ENCODE peak calls at places on chromosomes 1 and 21, in four cellular contexts. One of them, this sample, is unnamed.

GRCh38 chr1:24199291-24199900 is 12.3 kb upstream of the IFNLR1 start:
- DNase-seq in heart right ventricle: peak
- DNase-seq in fibroblast of lung: peak
- DNase-seq in A549: peak
- DNase-seq in this sample: peak

GRCh38 chr1:62687903-62688686 is at the start of gene DOCK7:
- DNase-seq in heart right ventricle: peak
- DNase-seq in fibroblast of lung: peak
- DNase-seq in A549: peak
- DNase-seq in this sample: peak

GRCh38 chr1:229205854-229206253 is 65.1 kb upstream of the RAB4A start:
- DNase-seq in heart right ventricle: no peak
- DNase-seq in fibroblast of lung: no peak
- DNase-seq in A549: no peak
- DNase-seq in this sample: no peak

GRCh38 chr1:71049951-71050598 is 2.5 kb upstream of the PTGER3 start:
- DNase-seq in heart right ventricle: no peak
- DNase-seq in fibroblast of lung: peak
- DNase-seq in A549: peak
- DNase-seq in this sample: peak

GRCh38 chr1:2098839-2099785 is 48.9 kb downstream of the PRKCZ start:
- DNase-seq in heart right ventricle: peak
- DNase-seq in fibroblast of lung: no peak
- DNase-seq in A549: no peak
- DNase-seq in this sample: no peak

GRCh38 chr1:31198591-31198990 is 41.1 kb downstream of the NKAIN1 start:
- DNase-seq in heart right ventricle: no peak
- DNase-seq in fibroblast of lung: no peak
- DNase-seq in A549: no peak
- DNase-seq in this sample: no peak

GRCh38 chr1:217193151-217193550 is 437.7 kb downstream of the GPATCH2 start:
- DNase-seq in heart right ventricle: no peak
- DNase-seq in fibroblast of lung: no peak
- DNase-seq in A549: no peak
- DNase-seq in this sample: no peak

GRCh38 chr1:84570436-84571149 is 3.6 kb downstream of the CTBS start:
- DNase-seq in heart right ventricle: no peak
- DNase-seq in fibroblast of lung: peak
- DNase-seq in A549: no peak
- DNase-seq in this sample: no peak

GRCh38 chr1:201004154-201004553 is 19.4 kb downstream of the KIF21B start:
- DNase-seq in heart right ventricle: no peak
- DNase-seq in fibroblast of lung: no peak
- DNase-seq in A549: no peak
- DNase-seq in this sample: no peak

GRCh38 chr1:46340404-46341221 is at the start of gene NSUN4:
- DNase-seq in heart right ventricle: peak
- DNase-seq in fibroblast of lung: peak
- DNase-seq in A549: peak
- DNase-seq in this sample: peak
- H3K27ac ChIP-seq in heart right ventricle: peak
- H3K27ac ChIP-seq in fibroblast of lung: peak
- H3K27ac ChIP-seq in A549: peak
- H3K27ac ChIP-seq in this sample: peak

DNA sequence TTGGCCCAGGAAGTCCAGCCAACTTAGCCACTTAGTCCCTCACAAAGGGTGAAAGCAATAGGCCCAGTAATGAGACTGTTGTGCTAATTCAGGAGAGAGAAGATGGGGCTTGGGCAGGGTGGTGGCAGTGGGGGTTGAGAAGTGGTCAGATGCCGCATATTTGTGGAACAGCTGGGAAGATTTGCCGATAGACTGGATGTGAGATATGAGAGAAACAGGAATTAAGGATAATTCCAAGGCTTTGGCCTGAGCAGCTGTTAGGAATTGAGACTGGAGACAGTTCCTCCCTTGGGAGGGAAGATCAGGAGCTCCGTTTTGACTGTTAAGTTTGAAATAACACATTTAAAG is 323.6 kb upstream of the FAM78B start:
- DNase-seq in heart right ventricle: no peak
- DNase-seq in fibroblast of lung: no peak
- DNase-seq in A549: no peak
- DNase-seq in this sample: no peak
- H3K27ac ChIP-seq in heart right ventricle: no peak
- H3K27ac ChIP-seq in fibroblast of lung: no peak
- H3K27ac ChIP-seq in A549: peak
- H3K27ac ChIP-seq in this sample: no peak

DNA sequence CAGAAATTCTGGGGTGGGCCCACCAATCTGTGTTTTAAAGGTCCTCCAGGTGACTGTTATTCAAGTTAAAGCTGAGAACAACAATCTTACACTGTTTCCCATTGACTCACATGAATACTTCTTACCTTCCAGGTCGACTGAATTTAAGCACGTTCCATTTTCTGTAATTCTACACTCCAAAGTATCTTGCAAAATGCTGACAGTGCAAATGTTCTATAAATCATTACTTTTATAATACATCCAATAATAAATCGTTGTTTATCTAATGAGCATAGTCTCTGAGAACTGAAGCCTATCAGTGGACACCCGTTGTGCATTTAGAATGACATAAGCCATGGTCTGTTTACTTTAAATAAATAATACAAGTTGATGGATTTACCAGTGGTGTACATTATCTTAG is 75.8 kb upstream of the FMO3 start:
- DNase-seq in heart right ventricle: no peak
- DNase-seq in fibroblast of lung: no peak
- DNase-seq in A549: no peak
- DNase-seq in this sample: no peak
- H3K27ac ChIP-seq in heart right ventricle: no peak
- H3K27ac ChIP-seq in fibroblast of lung: no peak
- H3K27ac ChIP-seq in A549: no peak
- H3K27ac ChIP-seq in this sample: no peak

DNA sequence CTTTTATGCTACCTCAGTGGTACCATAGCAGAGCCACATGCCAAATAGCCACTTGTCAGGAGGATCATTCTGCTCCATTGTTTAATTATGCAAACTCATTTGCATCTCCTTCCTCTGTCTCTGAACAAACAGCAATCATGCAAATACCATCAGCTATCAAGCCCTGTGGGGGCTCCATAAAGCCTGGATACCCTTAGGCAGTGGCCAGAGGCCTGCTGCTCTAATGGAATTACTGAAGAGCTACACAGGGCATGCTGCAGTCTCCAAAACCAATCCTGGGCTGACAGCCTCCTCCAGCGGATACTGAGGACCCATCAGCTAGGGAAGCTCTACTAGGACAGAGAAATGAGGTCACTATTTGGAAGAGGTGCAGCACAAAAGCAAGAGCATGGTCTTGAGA is 376.3 kb downstream of the KCNH1 start:
- DNase-seq in heart right ventricle: no peak
- DNase-seq in fibroblast of lung: no peak
- DNase-seq in A549: no peak
- DNase-seq in this sample: no peak
- H3K27ac ChIP-seq in heart right ventricle: no peak
- H3K27ac ChIP-seq in fibroblast of lung: no peak
- H3K27ac ChIP-seq in A549: no peak
- H3K27ac ChIP-seq in this sample: no peak

DNA sequence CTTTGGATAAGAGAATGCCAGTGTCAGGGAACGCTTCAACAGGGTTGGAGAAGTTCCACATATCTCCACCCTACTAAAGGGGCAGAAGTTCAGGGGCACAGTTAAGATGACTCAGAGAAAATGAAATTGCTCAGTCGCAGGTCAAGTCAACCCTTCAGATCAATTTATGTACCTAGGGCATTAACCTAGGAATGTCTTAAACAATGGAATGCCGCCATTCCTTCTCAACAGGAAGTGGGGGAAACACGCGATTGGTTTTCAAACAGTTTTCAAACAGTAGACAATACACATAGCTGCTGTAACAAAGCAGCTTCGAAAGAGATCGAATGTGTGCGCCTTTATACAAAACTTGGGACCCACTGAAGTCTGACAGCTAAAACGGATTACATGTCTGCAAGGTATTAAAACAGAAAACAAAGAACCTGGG is 899 bp downstream of the SLC25A24 start:
- DNase-seq in heart right ventricle: no peak
- DNase-seq in fibroblast of lung: peak
- DNase-seq in A549: peak
- DNase-seq in this sample: no peak
- H3K27ac ChIP-seq in heart right ventricle: peak
- H3K27ac ChIP-seq in fibroblast of lung: peak
- H3K27ac ChIP-seq in A549: peak
- H3K27ac ChIP-seq in this sample: peak

GRCh38 chr1:119675349-119676343 is 27.6 kb upstream of the ZNF697 start:
- DNase-seq in heart right ventricle: peak
- DNase-seq in fibroblast of lung: peak
- DNase-seq in A549: peak
- DNase-seq in this sample: peak
- H3K27ac ChIP-seq in heart right ventricle: no peak
- H3K27ac ChIP-seq in fibroblast of lung: peak
- H3K27ac ChIP-seq in A549: peak
- H3K27ac ChIP-seq in this sample: no peak

GRCh38 chr21:45837936-45838335 is 143.6 kb upstream of the COL6A1 start:
- DNase-seq in heart right ventricle: no peak
- DNase-seq in fibroblast of lung: no peak
- DNase-seq in A549: no peak
- DNase-seq in this sample: no peak

GRCh38 chr21:45841033-45841432 is 140.5 kb upstream of the COL6A1 start:
- DNase-seq in heart right ventricle: no peak
- DNase-seq in fibroblast of lung: no peak
- DNase-seq in A549: no peak
- DNase-seq in this sample: no peak

GRCh38 chr21:45838636-45839035 is 142.9 kb upstream of the COL6A1 start:
- DNase-seq in heart right ventricle: no peak
- DNase-seq in fibroblast of lung: peak
- DNase-seq in A549: no peak
- DNase-seq in this sample: no peak

GRCh38 chr21:45836694-45837670 is 144.6 kb upstream of the COL6A1 start:
- DNase-seq in heart right ventricle: no peak
- DNase-seq in fibroblast of lung: peak
- DNase-seq in A549: no peak
- DNase-seq in this sample: no peak

DNA sequence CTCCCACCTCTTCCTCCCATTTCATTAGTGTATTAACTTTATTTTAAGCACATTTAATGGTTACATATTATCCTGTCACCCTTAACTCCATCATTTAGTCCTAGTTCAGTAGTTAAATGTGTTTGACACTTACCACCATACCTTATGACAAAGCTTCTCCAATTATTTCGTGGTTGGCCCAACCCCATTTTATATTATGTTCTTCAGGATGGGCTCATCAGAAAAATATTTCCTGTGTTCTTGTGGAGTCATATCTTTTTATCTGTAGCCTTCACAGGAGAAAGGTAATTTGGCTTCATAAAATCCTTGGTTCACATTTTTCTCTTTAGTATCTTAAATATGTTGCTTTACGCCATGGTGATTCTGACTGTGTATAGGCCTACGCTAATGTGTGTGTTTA is 142.3 kb upstream of the COL6A1 start:
- DNase-seq in heart right ventricle: no peak
- DNase-seq in fibroblast of lung: no peak
- DNase-seq in A549: no peak
- DNase-seq in this sample: no peak
- H3K27ac ChIP-seq in heart right ventricle: no peak
- H3K27ac ChIP-seq in fibroblast of lung: no peak
- H3K27ac ChIP-seq in A549: no peak
- H3K27ac ChIP-seq in this sample: no peak

GRCh38 chr1:15245593-15246325 is 1.3 kb upstream of the FHAD1 start:
- DNase-seq in heart right ventricle: no peak
- DNase-seq in fibroblast of lung: peak
- DNase-seq in A549: no peak
- DNase-seq in this sample: peak

GRCh38 chr1:15242766-15243165 is 4.3 kb upstream of the FHAD1 start:
- DNase-seq in heart right ventricle: no peak
- DNase-seq in fibroblast of lung: no peak
- DNase-seq in A549: no peak
- DNase-seq in this sample: no peak

GRCh38 chr1:15244813-15245212 is 2.2 kb upstream of the FHAD1 start:
- DNase-seq in heart right ventricle: no peak
- DNase-seq in fibroblast of lung: no peak
- DNase-seq in A549: no peak
- DNase-seq in this sample: no peak

GRCh38 chr1:15246960-15247614 is at the start of gene FHAD1:
- DNase-seq in heart right ventricle: peak
- DNase-seq in fibroblast of lung: peak
- DNase-seq in A549: peak
- DNase-seq in this sample: no peak

DNA sequence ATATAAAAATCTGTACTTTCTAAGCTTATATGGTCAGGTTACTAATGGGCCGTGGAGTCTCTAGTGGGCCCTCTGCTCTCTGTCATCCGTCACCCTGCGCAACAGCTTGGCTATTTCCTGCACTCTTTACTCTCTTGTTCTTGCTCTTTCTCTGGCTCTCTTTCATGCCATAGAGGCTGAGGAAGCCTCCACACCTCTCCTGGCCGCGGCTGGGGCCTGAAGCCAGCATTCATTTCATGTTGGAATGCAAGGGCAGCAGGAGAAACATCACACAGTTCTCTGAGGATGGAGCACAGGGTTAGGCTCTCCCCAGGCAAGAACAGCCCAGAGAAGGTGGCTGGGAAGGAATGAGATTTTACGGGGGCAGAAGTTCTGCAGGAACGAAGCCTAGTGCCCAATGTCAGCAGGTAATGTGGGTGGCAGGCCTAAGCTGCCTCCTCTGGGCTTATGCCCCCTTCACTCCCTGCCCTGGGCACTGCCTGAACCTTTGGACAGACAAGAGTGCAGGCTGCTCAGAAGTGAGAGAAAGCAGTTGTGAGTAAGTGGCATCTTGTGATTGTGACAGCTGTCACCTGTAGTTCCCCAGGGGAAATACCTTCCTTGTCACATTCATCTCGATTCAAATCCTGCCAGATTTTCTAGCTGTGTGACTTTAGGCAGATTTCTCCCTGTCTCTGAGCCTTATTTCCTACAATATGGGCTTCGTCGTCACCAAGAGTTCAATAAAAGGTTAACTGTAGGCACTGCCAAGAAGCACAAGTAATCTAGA is 3.6 kb upstream of the FHAD1 start:
- DNase-seq in heart right ventricle: no peak
- DNase-seq in fibroblast of lung: no peak
- DNase-seq in A549: no peak
- DNase-seq in this sample: no peak
- H3K27ac ChIP-seq in heart right ventricle: no peak
- H3K27ac ChIP-seq in fibroblast of lung: no peak
- H3K27ac ChIP-seq in A549: no peak
- H3K27ac ChIP-seq in this sample: no peak

This sample was measured in HL-60.